ENCODE peak calls at places on chromosomes 7 and 10, in nine cellular contexts. W is GM12878, X is stomach, J is transverse colon, V is SK-N-SH, P is sigmoid colon, F is upper lobe of left lung, N is K562, Q is H1. T is an unnamed sample. For H3K4me1, the result is how much of the 10 kb centered on the place peaks cover.

GRCh38 chr7:45446195-45446944 is 127.8 kb upstream of the ADCY1 start:
- DNase-seq in F (no peak), X (no peak), P (no peak), J (no peak), V (no peak), N (no peak), W (peak), Q (no peak), T (no peak)

GRCh38 chr10:44982114-44982460 is 3.5 kb upstream of the DEPP1 start:
- DNase-seq in W (no peak), P (peak), N (no peak), Q (no peak), V (no peak), F (peak), X (no peak), J (no peak), T (peak)

GRCh38 chr7:44382459-44383300 is 57.3 kb upstream of the CAMK2B start:
- DNase-seq in W (no peak), V (no peak), Q (no peak), N (no peak), X (peak), P (no peak), F (no peak), J (no peak), T (no peak)

GRCh38 chr7:46741181-46741580 is 820.1 kb upstream of the IGFBP3 start:
- DNase-seq in Q (no peak), F (no peak), V (no peak), N (no peak), W (no peak), J (no peak), X (no peak), P (no peak), T (no peak)

GRCh38 chr10:127922675-127923366 is 15.9 kb downstream of the PTPRE start:
- DNase-seq in P (peak), Q (no peak), W (no peak), J (peak), V (peak), F (peak), N (no peak), X (peak), T (no peak)

GRCh38 chr10:74067373-74068370 is 69.8 kb downstream of the VCL start:
- DNase-seq in F (no peak), V (no peak), P (no peak), Q (no peak), N (no peak), J (no peak), W (no peak), X (no peak), T (no peak)

GRCh38 chr10:61465807-61466425 is 12.7 kb upstream of the TMEM26 start:
- DNase-seq in F (no peak), N (no peak), J (no peak), X (no peak), P (no peak), V (no peak), W (no peak), Q (peak), T (no peak)

GRCh38 chr10:76251773-76252617 is 820.6 kb downstream of the LRMDA start:
- DNase-seq in Q (no peak), J (peak), P (peak), N (no peak), F (no peak), X (no peak), W (no peak), V (no peak), T (peak)

GRCh38 chr7:21408481-21408820 is 19.4 kb upstream of the SP4 start:
- DNase-seq in X (no peak), P (no peak), V (no peak), Q (no peak), F (no peak), W (no peak), J (no peak), N (no peak), T (no peak)

GRCh38 chr7:131010714-131011436 is 276.9 kb upstream of the KLF14 start:
- DNase-seq in V (no peak), F (no peak), P (no peak), N (no peak), Q (no peak), X (no peak), W (no peak), J (no peak), T (no peak)

GRCh38 chr7:116829051-116829450 is 33.3 kb upstream of the CAPZA2 start:
- DNase-seq in X (no peak), Q (no peak), J (no peak), W (no peak), N (no peak), F (no peak), P (no peak), V (no peak), T (no peak)

GRCh38 chr7:94971051-94971867 is 63.9 kb downstream of the PPP1R9A start:
- DNase-seq in P (no peak), X (no peak), Q (no peak), N (no peak), W (no peak), J (no peak), V (no peak), F (no peak), T (no peak)

GRCh38 chr7:80210400-80210799 is 75.8 kb downstream of the GNAI1 start:
- DNase-seq in Q (no peak), V (no peak), W (no peak), P (no peak), F (no peak), J (no peak), X (no peak), N (no peak), T (no peak)

DNA sequence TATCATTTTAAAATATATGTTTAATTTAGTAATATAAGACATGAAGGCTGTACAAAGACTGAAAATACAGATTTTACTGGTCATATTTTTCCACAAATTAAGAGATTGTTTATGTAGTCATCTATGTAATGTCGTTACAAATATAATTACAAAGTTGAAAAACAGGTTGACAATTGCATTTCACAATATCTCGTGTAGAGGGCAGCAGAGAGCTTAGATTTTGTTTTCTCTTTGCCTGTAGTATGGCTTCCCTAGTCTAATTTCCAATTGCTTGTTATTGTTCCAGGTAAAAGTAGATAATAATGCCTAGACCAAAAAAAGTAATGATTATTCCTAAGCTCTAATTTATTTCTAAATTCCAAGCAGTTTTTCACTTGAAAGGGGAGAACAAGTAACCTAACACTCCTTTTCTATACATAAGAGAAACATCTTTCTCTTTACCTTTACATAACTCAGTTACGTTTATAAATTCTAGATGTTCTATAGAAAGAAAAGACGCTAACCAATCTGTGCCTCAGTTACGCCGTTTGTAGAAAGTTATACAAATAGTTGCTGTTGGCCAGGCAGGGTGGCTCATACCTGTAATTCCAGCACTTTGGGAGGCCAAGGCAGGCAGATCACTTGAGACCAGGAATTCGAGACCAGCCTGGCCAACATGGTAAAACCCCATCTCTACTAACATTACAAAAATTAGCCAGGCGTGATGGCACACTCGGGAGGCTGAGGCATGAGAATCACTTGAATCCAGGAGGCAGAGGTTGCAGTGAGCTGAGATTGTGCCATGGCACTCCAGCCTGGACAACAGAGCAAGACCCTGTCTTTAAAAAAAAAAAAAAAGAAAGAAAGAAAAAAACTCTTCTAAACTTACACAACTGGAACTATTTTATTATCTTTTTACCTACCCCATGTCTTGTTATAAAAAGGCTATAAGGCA is 30.0 kb downstream of the NET1 start:
- DNase-seq in Q (no peak), W (no peak), P (no peak), J (no peak), N (peak), V (peak), F (no peak), X (no peak), T (no peak)
- TF ChIP-seq POLR2AphosphoS5 in Q (no peak), W (no peak), P (no peak), J (no peak), N (no peak), V (no peak), F (no peak), X (peak), T (no peak)

GRCh38 chr10:71633935-71634334 is 85.6 kb downstream of the C10orf105 start:
- DNase-seq in N (no peak), P (no peak), J (no peak), V (peak), F (no peak), W (no peak), X (no peak), Q (no peak), T (no peak)

GRCh38 chr10:71631007-71631859 is 88.3 kb downstream of the C10orf105 start:
- DNase-seq in F (no peak), Q (no peak), X (no peak), N (no peak), P (no peak), W (no peak), J (no peak), V (peak), T (no peak)

GRCh38 chr10:71634531-71635164 is 84.9 kb downstream of the C10orf105 start:
- DNase-seq in P (no peak), Q (no peak), W (no peak), V (no peak), X (peak), F (no peak), J (peak), N (no peak), T (no peak)

GRCh38 chr10:71632200-71632820 is 87.3 kb downstream of the C10orf105 start:
- DNase-seq in F (no peak), V (no peak), X (no peak), Q (no peak), N (peak), P (no peak), W (no peak), J (no peak), T (no peak)

DNA sequence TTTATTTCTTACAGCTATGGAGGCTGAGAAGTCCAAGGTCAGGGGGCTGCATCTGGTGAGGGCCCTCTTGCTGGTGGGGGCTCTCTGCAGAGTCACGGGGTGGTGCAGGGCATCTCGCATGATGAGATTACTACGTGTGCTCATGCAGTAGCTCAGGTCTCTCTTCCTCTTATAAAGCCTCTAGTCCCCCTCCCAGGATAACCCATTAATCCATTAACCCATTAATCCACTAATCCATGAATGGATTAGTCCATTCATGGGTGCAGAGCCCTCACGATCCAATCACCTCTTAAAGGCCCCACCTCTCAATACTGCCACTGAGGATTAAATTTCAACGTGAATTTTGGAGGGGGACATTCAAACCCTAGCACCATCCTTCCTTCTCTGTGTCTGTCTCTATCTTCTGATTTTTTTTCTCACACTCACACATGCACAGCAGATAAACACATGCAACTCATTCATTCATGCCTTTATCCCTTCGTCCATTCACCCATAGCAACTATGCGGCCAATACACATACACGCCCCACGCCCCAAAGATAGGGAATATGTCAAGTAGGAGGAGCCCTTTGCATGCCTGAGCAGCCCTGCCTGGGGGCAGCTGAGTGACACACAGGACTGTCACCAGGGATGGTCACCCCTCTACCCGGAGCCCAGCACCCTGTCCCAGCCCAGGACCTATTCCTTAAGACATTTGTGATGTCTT is 86.5 kb downstream of the C10orf105 start:
- DNase-seq in W (no peak), J (no peak), P (no peak), F (no peak), X (no peak), Q (no peak), N (peak), V (no peak), T (no peak)
- H3K4me1 ChIP-seq in W (under half), J (under half), P (under half), F (under half), X (under half), Q (half or more), N (half or more), V (under half), T (under half)

GRCh38 chr10:110296966-110297365 is 7.8 kb downstream of the SMNDC1 start:
- DNase-seq in X (no peak), Q (no peak), F (no peak), J (no peak), N (no peak), P (no peak), V (no peak), W (no peak), T (no peak)

GRCh38 chr10:110303681-110304080 is 1.0 kb downstream of the SMNDC1 start:
- DNase-seq in F (no peak), J (no peak), X (no peak), Q (no peak), V (no peak), N (no peak), W (no peak), P (no peak), T (no peak)

GRCh38 chr10:110304394-110304779 is 333 bp downstream of the SMNDC1 start:
- DNase-seq in X (no peak), P (peak), V (no peak), N (no peak), F (peak), J (no peak), W (no peak), Q (no peak), T (no peak)

GRCh38 chr10:110304780-110305421 is at the start of gene SMNDC1:
- DNase-seq in N (peak), W (peak), Q (peak), J (peak), F (peak), V (peak), P (peak), X (peak), T (peak)

GRCh38 chr10:110300486-110300986 is 4.2 kb downstream of the SMNDC1 start:
- DNase-seq in V (no peak), X (no peak), Q (no peak), P (no peak), W (no peak), F (no peak), J (no peak), N (no peak), T (no peak)
- TF ChIP-seq EP300 in V (no peak), X (no peak), Q (no peak), P (no peak), W (no peak), F (no peak), J (no peak), N (no peak), T (no peak)

DNA sequence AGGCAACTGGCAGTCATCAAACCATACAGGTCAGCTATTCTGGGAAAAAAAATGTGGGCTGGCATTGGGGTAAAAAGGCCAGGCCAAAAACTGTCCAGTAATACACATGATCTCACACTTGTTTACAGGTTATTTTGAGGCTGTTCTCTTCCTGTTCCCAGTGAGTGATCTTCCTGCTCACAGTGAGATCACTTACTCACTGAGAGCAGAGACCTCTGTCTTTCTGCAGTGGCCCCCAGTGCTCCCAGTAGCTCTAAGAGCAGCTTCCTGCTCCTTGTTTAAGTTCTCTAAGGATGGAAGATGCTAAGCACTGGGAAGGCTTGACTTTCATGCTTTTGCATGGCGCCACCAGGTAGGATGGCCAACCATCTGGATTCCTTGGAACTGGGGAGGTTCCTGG is 93.5 kb upstream of the KIAA1217 start:
- DNase-seq in Q (no peak), W (no peak), J (no peak), N (no peak), X (no peak), P (no peak), V (no peak), F (no peak), T (no peak)
- TF ChIP-seq POLR2AphosphoS5 in Q (no peak), W (no peak), J (no peak), N (no peak), X (no peak), P (no peak), V (no peak), F (peak), T (no peak)

GRCh38 chr10:97546441-97547340 is 25.9 kb upstream of the ANKRD2 start:
- DNase-seq in N (no peak), W (no peak), V (no peak), P (no peak), J (no peak), X (no peak), F (no peak), Q (no peak), T (no peak)

GRCh38 chr10:97542169-97543024 is 30.2 kb upstream of the ANKRD2 start:
- DNase-seq in Q (no peak), F (no peak), X (peak), P (peak), W (no peak), J (peak), V (no peak), N (peak), T (peak)

GRCh38 chr10:97539523-97540200 is 32.9 kb upstream of the ANKRD2 start:
- DNase-seq in F (no peak), J (no peak), W (no peak), Q (no peak), P (peak), N (no peak), V (no peak), X (no peak), T (no peak)

GRCh38 chr10:97540669-97541500 is 31.7 kb upstream of the ANKRD2 start:
- DNase-seq in Q (no peak), V (no peak), X (no peak), P (peak), N (peak), F (no peak), J (no peak), W (no peak), T (no peak)

DNA sequence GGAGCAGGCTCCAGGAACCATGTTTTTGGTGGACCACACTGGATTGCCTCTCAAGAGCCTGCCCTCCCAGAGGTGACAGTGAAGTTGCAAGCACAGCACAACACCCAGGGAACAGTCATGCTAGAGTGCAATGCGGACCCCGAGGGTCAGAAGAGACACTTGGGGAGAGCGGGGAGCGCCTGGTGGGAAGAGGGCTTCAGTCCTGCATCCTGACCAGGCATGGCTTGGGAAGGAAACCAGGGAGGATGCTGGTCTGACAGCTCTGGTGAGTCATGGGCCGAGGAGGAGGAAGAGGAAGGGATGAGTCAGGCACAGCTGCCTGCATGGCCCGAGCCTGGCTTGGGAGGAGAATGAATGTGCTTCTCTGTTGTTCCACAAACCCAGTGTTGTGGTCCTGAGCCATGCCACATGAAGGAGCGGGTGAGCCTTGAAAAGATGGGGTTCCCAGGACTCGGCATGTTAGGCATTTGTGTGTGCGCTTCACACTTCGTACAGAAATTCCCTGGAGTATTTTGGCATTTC is 29.5 kb upstream of the ANKRD2 start:
- DNase-seq in W (no peak), X (peak), Q (no peak), V (no peak), N (peak), J (peak), F (no peak), P (peak), T (peak)
- H3K4me1 ChIP-seq in W (under half), X (under half), Q (under half), V (half or more), N (under half), J (under half), F (under half), P (under half), T (half or more)

DNA sequence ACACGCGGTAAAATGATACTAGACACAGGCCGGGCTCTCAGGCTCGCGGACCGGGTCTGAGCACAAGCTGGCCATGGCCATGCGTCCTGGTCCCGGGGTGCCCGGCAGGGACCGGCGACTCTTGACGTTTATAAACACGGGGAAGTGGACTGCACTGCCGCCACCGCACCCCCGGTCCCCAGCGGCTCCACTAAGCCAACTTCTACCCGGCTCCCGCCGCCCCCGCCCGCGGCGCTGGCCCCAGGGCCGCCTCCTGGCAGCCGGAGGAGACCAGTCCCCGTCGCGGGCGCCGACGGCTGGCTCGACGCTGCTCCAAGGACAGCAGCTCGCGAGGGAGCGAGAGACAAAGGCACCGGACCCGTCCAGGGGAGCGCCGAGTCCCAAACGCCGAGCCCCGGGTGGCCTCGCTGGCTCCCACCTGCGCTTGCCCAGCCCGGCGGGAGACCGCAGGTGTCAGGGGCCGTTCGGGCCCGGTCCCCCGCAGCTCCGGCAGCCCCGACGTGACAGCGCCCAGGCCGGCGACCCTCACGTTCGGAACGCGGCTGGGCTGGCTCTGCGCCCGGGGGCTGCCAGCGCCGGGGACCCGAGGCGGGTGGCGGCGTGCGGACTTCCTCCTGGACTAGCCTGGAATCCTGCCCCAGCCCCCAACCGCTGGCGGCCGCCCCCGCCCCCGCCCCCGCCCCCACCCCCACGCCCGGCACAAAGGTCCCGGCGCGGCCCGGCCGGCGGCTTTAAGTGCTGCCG is 517 bp downstream of the ITGB1 start:
- DNase-seq in Q (no peak), V (peak), F (peak), J (peak), W (no peak), X (peak), N (peak), P (peak), T (peak)
- TF ChIP-seq EP300 in Q (no peak), V (no peak), F (no peak), J (no peak), W (no peak), X (no peak), N (no peak), P (no peak), T (no peak)

DNA sequence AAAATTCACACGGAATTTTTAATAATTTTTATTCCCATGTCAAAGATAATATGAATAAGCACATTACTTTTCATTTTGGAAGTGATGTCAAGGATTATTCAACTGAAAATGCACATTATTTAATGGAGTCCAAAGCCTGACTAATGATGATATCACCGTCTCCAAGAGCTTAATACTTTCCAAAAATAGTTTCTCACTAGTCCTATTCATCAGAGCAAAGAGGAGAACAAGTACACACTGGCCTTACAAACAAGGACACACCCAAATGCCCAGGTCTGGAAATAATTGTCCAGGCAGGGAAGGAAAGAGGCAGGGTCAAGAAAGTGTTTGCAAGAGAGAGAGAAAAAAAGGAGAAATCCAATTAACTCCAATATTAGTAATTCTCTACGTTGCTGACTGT is 216.8 kb upstream of the CCDC6 start:
- DNase-seq in W (no peak), N (no peak), V (no peak), Q (no peak), J (no peak), P (no peak), F (no peak), X (no peak), T (no peak)
- TF ChIP-seq POLR2AphosphoS5 in W (no peak), N (no peak), V (peak), Q (no peak), J (no peak), P (no peak), F (no peak), X (peak), T (no peak)

T was measured in suprapubic skin.